ENCODE peak calls at places on chromosomes 7 and 10, in five cellular contexts. One of them, this sample, is unnamed.
A peak's percentile ranks its signal among the peaks of the same experiment; 100 is the strongest.

GRCh38 chr7:108073305-108074070 is 56.7 kb downstream of the LAMB4 start:
- DNase-seq in H9: no peak
- DNase-seq in neuronal stem cell: no peak
- DNase-seq in H1: no peak
- DNase-seq in mesenchymal stem cell: peak; percentile 24
- DNase-seq in this sample: no peak

GRCh38 chr7:28904539-28905143 is 53.5 kb downstream of the TRIL start:
- DNase-seq in H9: no peak
- DNase-seq in neuronal stem cell: no peak
- DNase-seq in H1: no peak
- DNase-seq in mesenchymal stem cell: no peak
- DNase-seq in this sample: no peak

GRCh38 chr10:9596368-9596920 is 1421.2 kb upstream of the CELF2 start:
- DNase-seq in H9: no peak
- DNase-seq in neuronal stem cell: no peak
- DNase-seq in H1: no peak
- DNase-seq in mesenchymal stem cell: peak; percentile 56
- DNase-seq in this sample: no peak

GRCh38 chr7:144784943-144785342 is 50.9 kb downstream of the TPK1 start:
- DNase-seq in H9: no peak
- DNase-seq in neuronal stem cell: no peak
- DNase-seq in H1: no peak
- DNase-seq in mesenchymal stem cell: no peak
- DNase-seq in this sample: no peak

GRCh38 chr10:77648472-77648871 is 10.9 kb upstream of the KCNMA1 start:
- DNase-seq in H9: no peak
- DNase-seq in neuronal stem cell: no peak
- DNase-seq in H1: no peak
- DNase-seq in mesenchymal stem cell: no peak
- DNase-seq in this sample: no peak

GRCh38 chr10:21125471-21126228 is 228.5 kb upstream of the NEBL start:
- DNase-seq in H9: no peak
- DNase-seq in neuronal stem cell: no peak
- DNase-seq in H1: no peak
- DNase-seq in mesenchymal stem cell: no peak
- DNase-seq in this sample: no peak

GRCh38 chr10:10438335-10439123 is 579.1 kb upstream of the CELF2 start:
- DNase-seq in H9: no peak
- DNase-seq in neuronal stem cell: no peak
- DNase-seq in H1: no peak
- DNase-seq in mesenchymal stem cell: no peak
- DNase-seq in this sample: no peak

GRCh38 chr10:31604141-31604540 is 285.1 kb downstream of the ZEB1 start:
- DNase-seq in H9: no peak
- DNase-seq in neuronal stem cell: no peak
- DNase-seq in H1: no peak
- DNase-seq in mesenchymal stem cell: no peak
- DNase-seq in this sample: peak; percentile 61

GRCh38 chr7:54680377-54681005 is 78.5 kb downstream of the SEC61G start:
- DNase-seq in H9: peak; percentile 76
- DNase-seq in neuronal stem cell: no peak
- DNase-seq in H1: no peak
- DNase-seq in mesenchymal stem cell: no peak
- DNase-seq in this sample: no peak

GRCh38 chr7:12719141-12719919 is 31.9 kb downstream of the ARL4A start:
- DNase-seq in H9: no peak
- DNase-seq in neuronal stem cell: no peak
- DNase-seq in H1: no peak
- DNase-seq in mesenchymal stem cell: no peak
- DNase-seq in this sample: no peak

GRCh38 chr10:46028584-46029570 is 1.5 kb downstream of the NCOA4 start:
- DNase-seq in H9: no peak
- DNase-seq in neuronal stem cell: peak; percentile 33
- DNase-seq in H1: no peak
- DNase-seq in mesenchymal stem cell: peak; percentile 84
- DNase-seq in this sample: peak; percentile 66

GRCh38 chr7:159093351-159093971 is 51.2 kb downstream of the VIPR2 start:
- DNase-seq in H9: peak; percentile 23
- DNase-seq in neuronal stem cell: no peak
- DNase-seq in H1: peak; percentile 38
- DNase-seq in mesenchymal stem cell: no peak
- DNase-seq in this sample: no peak

GRCh38 chr7:683526-684205 is 42.8 kb upstream of the DNAAF5 start:
- DNase-seq in H9: no peak
- DNase-seq in neuronal stem cell: no peak
- DNase-seq in H1: no peak
- DNase-seq in mesenchymal stem cell: no peak
- DNase-seq in this sample: no peak

GRCh38 chr7:115052706-115053105 is 130.8 kb downstream of the MDFIC start:
- DNase-seq in H9: peak; percentile 30
- DNase-seq in neuronal stem cell: no peak
- DNase-seq in H1: no peak
- DNase-seq in mesenchymal stem cell: no peak
- DNase-seq in this sample: no peak

GRCh38 chr10:33115720-33116119 is 157.7 kb upstream of the ITGB1 start:
- DNase-seq in H9: no peak
- DNase-seq in neuronal stem cell: no peak
- DNase-seq in H1: no peak
- DNase-seq in mesenchymal stem cell: no peak
- DNase-seq in this sample: peak; percentile 14

GRCh38 chr10:124157286-124157685 is 63.9 kb upstream of the CHST15 start:
- DNase-seq in H9: no peak
- DNase-seq in neuronal stem cell: no peak
- DNase-seq in H1: no peak
- DNase-seq in mesenchymal stem cell: peak; percentile 39
- DNase-seq in this sample: no peak

GRCh38 chr7:19248681-19249080 is 103.5 kb upstream of the FERD3L start:
- DNase-seq in H9: no peak
- DNase-seq in neuronal stem cell: no peak
- DNase-seq in H1: no peak
- DNase-seq in mesenchymal stem cell: peak; percentile 11
- DNase-seq in this sample: no peak

GRCh38 chr7:47253650-47254080 is 328.2 kb downstream of the TNS3 start:
- DNase-seq in H9: peak; percentile 51
- DNase-seq in neuronal stem cell: peak; percentile 24
- DNase-seq in H1: peak; percentile 51
- DNase-seq in mesenchymal stem cell: peak; percentile 93
- DNase-seq in this sample: peak; percentile 51

GRCh38 chr7:34087892-34088891 is 182.9 kb downstream of the BMPER start:
- DNase-seq in H9: peak; percentile 79
- DNase-seq in neuronal stem cell: peak; percentile 32
- DNase-seq in H1: peak; percentile 77
- DNase-seq in mesenchymal stem cell: peak; percentile 47
- DNase-seq in this sample: peak; percentile 71

GRCh38 chr7:117230276-117231046 is 92.4 kb downstream of the WNT2 start:
- DNase-seq in H9: no peak
- DNase-seq in neuronal stem cell: no peak
- DNase-seq in H1: no peak
- DNase-seq in mesenchymal stem cell: peak; percentile 48
- DNase-seq in this sample: peak; percentile 71

GRCh38 chr7:922334-923107 is 32.0 kb downstream of the ADAP1 start:
- DNase-seq in H9: no peak
- DNase-seq in neuronal stem cell: no peak
- DNase-seq in H1: no peak
- DNase-seq in mesenchymal stem cell: no peak
- DNase-seq in this sample: no peak

GRCh38 chr7:134613623-134614347 is 32.9 kb upstream of the BPGM start:
- DNase-seq in H9: no peak
- DNase-seq in neuronal stem cell: no peak
- DNase-seq in H1: no peak
- DNase-seq in mesenchymal stem cell: peak; percentile 73
- DNase-seq in this sample: no peak

GRCh38 chr10:75187961-75188426 is 22.6 kb upstream of the VDAC2 start:
- DNase-seq in H9: peak; percentile 71
- DNase-seq in neuronal stem cell: no peak
- DNase-seq in H1: peak; percentile 61
- DNase-seq in mesenchymal stem cell: peak; percentile 72
- DNase-seq in this sample: peak; percentile 39

GRCh38 chr7:13161125-13161524 is 473.7 kb downstream of the ARL4A start:
- DNase-seq in H9: no peak
- DNase-seq in neuronal stem cell: no peak
- DNase-seq in H1: no peak
- DNase-seq in mesenchymal stem cell: no peak
- DNase-seq in this sample: no peak

GRCh38 chr10:12533151-12533550 is 183.8 kb downstream of the CAMK1D start:
- DNase-seq in H9: no peak
- DNase-seq in neuronal stem cell: no peak
- DNase-seq in H1: no peak
- DNase-seq in mesenchymal stem cell: peak; percentile 57
- DNase-seq in this sample: no peak

GRCh38 chr7:147088916-147089315 is 972.3 kb downstream of the CNTNAP2 start:
- DNase-seq in H9: no peak
- DNase-seq in neuronal stem cell: peak; percentile 3
- DNase-seq in H1: no peak
- DNase-seq in mesenchymal stem cell: no peak
- DNase-seq in this sample: no peak

GRCh38 chr7:105249216-105249615 is 139.5 kb downstream of the SRPK2 start:
- DNase-seq in H9: no peak
- DNase-seq in neuronal stem cell: no peak
- DNase-seq in H1: no peak
- DNase-seq in mesenchymal stem cell: no peak
- DNase-seq in this sample: peak; percentile 43
- H3K9ac ChIP-seq in H9: no peak overlapping the region
- H3K9ac ChIP-seq in neuronal stem cell: no peak overlapping the region
- H3K9ac ChIP-seq in H1: no peak overlapping the region
- H3K9ac ChIP-seq in mesenchymal stem cell: no peak overlapping the region
- H3K9ac ChIP-seq in this sample: no peak overlapping the region

DNA sequence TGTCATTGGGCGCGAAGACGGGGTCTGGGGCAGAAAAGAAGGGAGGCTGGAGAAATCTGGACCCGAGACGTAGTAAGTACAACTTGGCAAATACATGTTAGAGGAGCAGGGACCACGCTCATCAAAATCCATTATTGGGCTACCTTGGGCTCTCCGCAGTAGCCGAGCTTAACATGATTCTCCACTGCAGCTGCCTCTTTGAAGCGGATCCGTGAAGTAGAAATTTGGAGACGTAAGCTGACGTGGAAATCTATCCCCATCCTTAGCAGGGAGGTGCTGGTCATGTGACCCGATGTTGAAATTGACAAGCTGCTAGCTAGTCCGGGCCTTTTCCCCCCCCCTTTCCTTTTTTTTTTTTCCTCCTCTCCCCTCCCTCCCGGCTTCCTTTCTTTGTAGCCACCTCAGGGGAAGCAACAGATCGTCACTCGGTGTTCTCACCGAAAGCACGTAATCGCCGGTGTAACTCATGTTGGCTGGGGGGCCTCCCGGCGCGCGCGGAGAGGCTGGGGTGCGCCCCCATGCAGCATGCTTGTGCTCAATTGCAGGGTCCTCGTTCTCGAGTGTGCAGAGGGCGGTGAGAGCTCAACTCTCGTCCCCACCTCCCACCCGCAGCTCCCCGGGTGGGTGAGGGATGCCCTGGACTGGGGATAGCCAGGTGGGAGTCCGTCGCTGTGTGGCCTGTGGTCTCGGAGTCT is at the start of gene HOXA11:
- DNase-seq in H9: peak; percentile 35
- DNase-seq in neuronal stem cell: no peak
- DNase-seq in H1: peak; percentile 60
- DNase-seq in mesenchymal stem cell: peak; percentile 76
- DNase-seq in this sample: no peak
- H2BK12ac ChIP-seq in H9: no peak within 1 kb of the TSS
- H2BK12ac ChIP-seq in neuronal stem cell: peak within 1 kb of the TSS; percentile 68
- H2BK12ac ChIP-seq in H1: peak within 1 kb of the TSS; percentile 75
- H2BK12ac ChIP-seq in mesenchymal stem cell: no peak within 1 kb of the TSS
- H2BK12ac ChIP-seq in this sample: no peak within 1 kb of the TSS

GRCh38 chr10:3785849-3786290 is 861 bp upstream of the KLF6 start:
- DNase-seq in H9: peak; percentile 48
- DNase-seq in neuronal stem cell: peak; percentile 35
- DNase-seq in H1: peak; percentile 70
- DNase-seq in mesenchymal stem cell: peak; percentile 71
- DNase-seq in this sample: peak; percentile 69

GRCh38 chr10:3787816-3788215 is 2.8 kb upstream of the KLF6 start:
- DNase-seq in H9: peak; percentile 17
- DNase-seq in neuronal stem cell: no peak
- DNase-seq in H1: no peak
- DNase-seq in mesenchymal stem cell: no peak
- DNase-seq in this sample: peak; percentile 47

GRCh38 chr10:3787001-3787400 is 2.0 kb upstream of the KLF6 start:
- DNase-seq in H9: no peak
- DNase-seq in neuronal stem cell: no peak
- DNase-seq in H1: no peak
- DNase-seq in mesenchymal stem cell: no peak
- DNase-seq in this sample: peak; percentile 65

GRCh38 chr10:3785251-3785848 is 341 bp upstream of the KLF6 start:
- DNase-seq in H9: peak; percentile 98
- DNase-seq in neuronal stem cell: peak; percentile 98
- DNase-seq in H1: peak; percentile 98
- DNase-seq in mesenchymal stem cell: peak; percentile 97
- DNase-seq in this sample: peak; percentile 98

DNA sequence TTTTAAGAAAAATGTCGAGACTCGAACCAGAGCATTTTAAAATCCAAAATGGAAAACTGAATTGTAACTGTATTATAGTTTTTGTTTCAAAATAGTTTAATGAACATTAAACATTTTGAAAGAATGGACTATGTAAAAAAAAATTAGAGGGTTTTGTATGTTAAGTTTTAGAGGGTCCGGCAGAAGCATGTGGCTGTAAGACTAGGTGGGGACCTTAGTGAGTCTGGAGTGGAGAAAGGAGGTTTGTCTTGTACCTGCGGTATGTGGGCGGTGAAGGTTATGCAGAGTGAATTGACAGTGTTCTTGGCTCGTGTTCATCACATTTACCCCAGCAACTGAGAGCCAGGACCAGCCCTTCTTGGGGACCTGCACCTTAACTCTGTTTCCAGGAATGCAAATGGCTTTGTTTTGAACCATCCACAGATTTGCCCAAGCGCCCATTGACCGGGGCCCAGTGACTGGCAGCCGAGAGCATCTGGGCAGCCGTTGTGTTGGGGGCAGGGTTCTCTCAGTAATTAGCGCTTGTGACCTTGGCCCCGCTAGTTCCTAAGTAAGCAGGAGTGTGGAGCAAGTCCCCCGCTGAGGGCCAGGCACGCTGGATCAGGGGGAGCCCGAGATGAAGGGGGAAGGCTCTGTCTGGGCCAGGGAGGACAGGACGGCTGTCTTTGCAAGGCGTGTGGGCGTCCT is 1.4 kb upstream of the KLF6 start:
- DNase-seq in H9: peak; percentile 84
- DNase-seq in neuronal stem cell: no peak
- DNase-seq in H1: peak; percentile 68
- DNase-seq in mesenchymal stem cell: peak; percentile 81
- DNase-seq in this sample: peak; percentile 52
- H3K14ac ChIP-seq in H9: peak overlapping the region; percentile 79
- H3K14ac ChIP-seq in neuronal stem cell: no peak overlapping the region
- H3K14ac ChIP-seq in H1: no peak overlapping the region
- H3K14ac ChIP-seq in mesenchymal stem cell: peak overlapping the region; percentile 19
- H3K14ac ChIP-seq in this sample: peak overlapping the region; percentile 84

GRCh38 chr7:135979674-135980660 is 2.8 kb upstream of the MTPN start:
- DNase-seq in H9: no peak
- DNase-seq in neuronal stem cell: no peak
- DNase-seq in H1: no peak
- DNase-seq in mesenchymal stem cell: peak; percentile 72
- DNase-seq in this sample: no peak
- H3K9ac ChIP-seq in H9: no peak overlapping the region
- H3K9ac ChIP-seq in neuronal stem cell: no peak overlapping the region
- H3K9ac ChIP-seq in H1: no peak overlapping the region
- H3K9ac ChIP-seq in mesenchymal stem cell: peak overlapping the region; percentile 77
- H3K9ac ChIP-seq in this sample: no peak overlapping the region

This sample was measured in trophoblast cell.